ENCODE peak calls at places on chromosomes 12 and 14, in five cellular contexts. R, M, O, Z and F are unnamed samples.

GRCh38 chr12:108424026-108424425 is 84.9 kb upstream of the CMKLR1 start:
- DNase-seq in R (no peak), M (no peak), O (no peak), Z (no peak), F (no peak)

GRCh38 chr14:34931206-34931605 is 51.6 kb upstream of the SRP54 start:
- DNase-seq in R (no peak), M (no peak), O (no peak), Z (no peak), F (peak; percentile 83)

GRCh38 chr12:93707836-93708235 is 30.7 kb downstream of the CRADD start:
- DNase-seq in R (no peak), M (peak; percentile 78), O (no peak), Z (no peak), F (no peak)

GRCh38 chr12:5102261-5102789 is 58.6 kb downstream of the KCNA5 start:
- DNase-seq in R (no peak), M (peak; percentile 73), O (no peak), Z (no peak), F (no peak)

GRCh38 chr12:93978553-93978952 is 169.8 kb upstream of the PLXNC1 start:
- DNase-seq in R (no peak), M (peak; percentile 74), O (no peak), Z (no peak), F (no peak)

GRCh38 chr12:531951-532585 is 72.3 kb downstream of the B4GALNT3 start:
- DNase-seq in R (no peak), M (peak; percentile 41), O (no peak), Z (no peak), F (no peak)

GRCh38 chr12:81998761-81999378 is 239.7 kb upstream of the PPFIA2 start:
- DNase-seq in R (no peak), M (peak; percentile 88), O (no peak), Z (no peak), F (no peak)

GRCh38 chr12:54736549-54736948 is 88.4 kb upstream of the DCD start:
- DNase-seq in R (no peak), M (no peak), O (no peak), Z (no peak), F (no peak)

GRCh38 chr12:34204830-34205285 is 182.6 kb downstream of the ALG10 start:
- DNase-seq in R (no peak), M (no peak), O (no peak), Z (no peak), F (no peak)

GRCh38 chr14:103512701-103513611 is 9.7 kb downstream of the CKB start:
- DNase-seq in R (peak; percentile 64), M (peak; percentile 77), O (peak; percentile 92), Z (peak; percentile 75), F (no peak)

DNA sequence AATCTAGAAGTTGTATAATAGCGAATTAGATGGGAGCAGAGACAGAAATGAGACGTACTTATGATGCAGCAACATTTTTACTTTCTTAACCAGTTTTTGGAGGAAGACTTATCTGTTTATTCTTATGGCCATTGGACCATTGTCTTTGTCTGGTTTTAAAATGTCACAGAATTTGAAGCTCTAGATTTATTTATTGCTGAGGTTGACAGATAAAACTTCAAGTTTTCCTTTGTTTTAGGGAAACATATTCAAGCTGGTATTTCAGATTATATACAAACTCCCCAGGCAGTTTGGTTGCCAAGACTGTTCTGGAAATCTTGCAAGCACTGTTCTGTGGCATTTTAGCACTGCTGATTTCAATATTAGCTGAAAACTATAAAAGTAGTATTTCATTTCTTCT is 1021.7 kb downstream of the GALC start:
- DNase-seq in R (no peak), M (no peak), O (no peak), Z (no peak), F (no peak)
- H3K9me3 ChIP-seq in R (no peaks in the 10 kb centered on the region), M (no peaks in the 10 kb centered on the region), O (peaks cover 1% of the 10 kb centered on the region), Z (no peaks in the 10 kb centered on the region), F (no peaks in the 10 kb centered on the region)

GRCh38 chr12:124533456-124533855 is 34.0 kb downstream of the NCOR2 start:
- DNase-seq in R (no peak), M (no peak), O (no peak), Z (no peak), F (no peak)
- H3K27me3 ChIP-seq in R (no peaks in the 10 kb centered on the region), M (no peaks in the 10 kb centered on the region), O (no peaks in the 10 kb centered on the region), Z (no peaks in the 10 kb centered on the region), F (no peaks in the 10 kb centered on the region)

GRCh38 chr14:105880616-105881015 is 354.2 kb downstream of the TMEM121 start:
- DNase-seq in R (peak; percentile 0), M (no peak), O (no peak), Z (peak; percentile 17), F (no peak)

GRCh38 chr14:105881021-105881930 is 354.9 kb downstream of the TMEM121 start:
- DNase-seq in R (peak; percentile 10), M (no peak), O (peak; percentile 60), Z (peak; percentile 18), F (no peak)

GRCh38 chr14:105884808-105885281 is 358.5 kb downstream of the TMEM121 start:
- DNase-seq in R (peak; percentile 3), M (no peak), O (peak; percentile 45), Z (peak; percentile 12), F (peak; percentile 15)

GRCh38 chr14:105883066-105884005 is 357.0 kb downstream of the TMEM121 start:
- DNase-seq in R (peak; percentile 5), M (no peak), O (peak; percentile 51), Z (peak; percentile 22), F (no peak)

DNA sequence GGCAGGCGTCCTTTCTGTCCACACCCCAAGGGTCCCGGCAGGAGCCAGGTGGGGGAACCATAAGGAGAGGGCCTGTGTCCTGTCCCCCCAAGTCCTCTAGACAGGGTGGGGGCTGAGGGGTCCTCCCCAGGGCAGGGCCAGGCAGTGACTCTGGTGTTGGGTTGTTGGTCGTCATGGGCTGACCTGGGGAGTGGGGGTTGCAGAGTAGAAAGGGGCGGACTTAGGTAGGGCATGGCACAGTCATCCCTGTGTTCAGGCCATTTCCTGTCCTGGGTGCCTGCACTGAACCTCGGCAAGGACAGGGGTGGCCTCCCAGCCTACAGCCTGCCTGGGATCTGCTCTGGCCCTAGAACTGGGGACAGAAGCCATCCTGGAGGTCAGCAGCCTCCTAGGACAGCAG is 356.2 kb downstream of the TMEM121 start:
- DNase-seq in R (peak; percentile 5), M (no peak), O (peak; percentile 43), Z (peak; percentile 13), F (peak; percentile 3)
- H3K9me3 ChIP-seq in R (no peaks in the 10 kb centered on the region), M (no peaks in the 10 kb centered on the region), O (no peaks in the 10 kb centered on the region), Z (no peaks in the 10 kb centered on the region), F (no peaks in the 10 kb centered on the region)

DNA sequence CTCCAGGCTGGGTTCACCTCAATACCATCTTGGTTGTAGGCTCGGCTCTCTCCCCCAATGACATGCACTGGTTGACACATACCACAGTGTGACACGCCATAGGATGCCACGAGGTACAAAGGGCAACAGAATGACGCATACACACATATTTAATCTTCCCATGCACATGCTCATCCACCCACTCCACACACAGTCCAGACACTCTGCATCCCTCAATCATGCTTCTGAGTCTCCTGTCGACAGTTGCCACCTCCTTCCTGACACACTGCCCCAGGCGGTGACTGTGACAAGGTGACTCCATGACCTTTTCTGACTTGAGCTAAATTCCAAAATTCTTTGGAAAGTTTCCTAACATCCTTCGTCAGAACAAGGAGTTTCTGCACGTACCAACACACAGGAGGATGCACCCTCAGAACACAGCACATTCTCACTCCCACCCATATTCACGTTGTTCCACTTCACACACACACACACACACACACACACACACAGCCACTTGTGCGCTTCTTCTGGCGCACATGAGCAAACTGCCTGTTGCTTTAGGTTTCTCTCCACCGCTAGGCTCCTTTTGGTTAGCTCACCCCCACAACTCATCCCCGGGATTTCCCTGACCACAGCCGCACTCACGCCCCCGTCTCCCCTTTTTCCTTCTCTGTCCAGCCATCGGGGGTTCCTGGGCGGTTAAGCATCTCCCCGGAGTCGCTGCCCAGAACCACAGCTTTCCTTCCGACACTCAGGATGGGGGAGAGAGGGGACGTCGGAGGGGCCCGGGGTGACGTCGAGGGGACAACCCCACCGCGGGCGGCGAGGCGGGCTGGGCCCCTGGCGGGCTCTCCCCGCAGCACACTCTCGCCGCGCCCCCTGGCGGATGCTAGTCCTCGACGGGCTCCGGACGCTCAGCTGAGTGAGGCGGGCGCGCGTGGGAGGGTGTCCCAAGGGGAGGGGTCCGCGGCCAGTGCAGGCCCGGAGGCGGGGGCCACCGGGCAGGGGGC is 536 bp upstream of the WNT1 start:
- DNase-seq in R (peak; percentile 64), M (peak; percentile 46), O (peak; percentile 95), Z (peak; percentile 66), F (peak; percentile 80)
- H3K27me3 ChIP-seq in R (peaks cover 7% of the 10 kb centered on the region), M (peaks cover 89% of the 10 kb centered on the region), O (no peaks in the 10 kb centered on the region), Z (peaks cover 81% of the 10 kb centered on the region), F (peaks cover 3% of the 10 kb centered on the region)

DNA sequence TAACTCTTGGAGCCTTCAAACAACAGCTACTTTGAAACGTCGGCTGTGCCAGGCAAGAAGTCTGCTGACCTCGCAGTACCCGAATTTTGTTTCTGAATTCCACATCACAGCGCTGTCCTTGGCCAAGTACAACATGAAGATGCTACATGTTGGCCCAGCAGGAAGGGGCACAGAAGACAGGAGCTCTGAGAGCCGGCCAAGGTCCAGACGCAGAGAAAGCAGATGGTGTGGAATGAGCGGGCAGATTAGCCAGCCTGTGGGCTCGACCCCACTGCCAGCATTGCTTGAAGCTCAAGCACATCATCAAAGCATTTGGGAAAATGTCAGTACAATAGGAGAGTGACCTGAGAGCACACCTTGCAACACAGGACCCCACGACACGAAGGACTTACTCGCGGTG is 64.5 kb downstream of the FZD10 start:
- DNase-seq in R (no peak), M (no peak), O (no peak), Z (no peak), F (no peak)
- H3K9me3 ChIP-seq in R (no peaks in the 10 kb centered on the region), M (peaks cover 18% of the 10 kb centered on the region), O (peaks cover 4% of the 10 kb centered on the region), Z (no peaks in the 10 kb centered on the region), F (no peaks in the 10 kb centered on the region)